ENCODE peak calls at places on chromosomes 12 and 14, in six cellular contexts. U is H4; O is CD8-positive, alpha-beta T cell; P is hypothalamus; S is NCI-H2081; Z is HS-5. Y is an unnamed sample.

GRCh38 chr14:75417674-75418073 is 10.1 kb upstream of the JDP2 start:
- DNase-seq in U (peak), O (no peak), P (no peak), S (no peak), Z (no peak), Y (no peak)

GRCh38 chr14:25007832-25008231 is 42.1 kb downstream of the STXBP6 start:
- DNase-seq in U (no peak), O (no peak), P (no peak), S (no peak), Z (no peak), Y (no peak)

GRCh38 chr14:23661542-23661941 is 25.4 kb downstream of the DHRS2 start:
- DNase-seq in U (no peak), O (no peak), P (no peak), S (no peak), Z (no peak), Y (no peak)

GRCh38 chr14:93115069-93115919 is 431 bp downstream of the ITPK1 start:
- DNase-seq in U (peak), O (peak), P (peak), S (peak), Z (no peak), Y (peak)

GRCh38 chr12:61397668-61398067 is 862.5 kb upstream of the USP15 start:
- DNase-seq in U (no peak), O (no peak), P (no peak), S (no peak), Z (no peak), Y (no peak)

GRCh38 chr14:31441273-31442110 is 15.8 kb downstream of the DTD2 start:
- DNase-seq in U (peak), O (no peak), P (no peak), S (no peak), Z (no peak), Y (no peak)

GRCh38 chr12:87660987-87661769 is 368.0 kb downstream of the C12orf50 start:
- DNase-seq in U (no peak), O (no peak), P (no peak), S (no peak), Z (no peak), Y (no peak)

GRCh38 chr12:121575952-121576615 is 4.7 kb downstream of the KDM2B start:
- DNase-seq in U (no peak), O (no peak), P (no peak), S (no peak), Z (no peak), Y (no peak)

GRCh38 chr12:124771462-124772361 is 92.0 kb downstream of the SCARB1 start:
- DNase-seq in U (peak), O (peak), P (peak), S (peak), Z (no peak), Y (peak)

GRCh38 chr14:29028973-29029582 is 262.5 kb downstream of the FOXG1 start:
- DNase-seq in U (peak), O (no peak), P (no peak), S (no peak), Z (no peak), Y (no peak)

GRCh38 chr12:63103489-63104131 is 47.4 kb downstream of the AVPR1A start:
- DNase-seq in U (no peak), O (no peak), P (no peak), S (peak), Z (no peak), Y (no peak)

GRCh38 chr14:34203271-34203722 is 252.4 kb upstream of the EGLN3 start:
- DNase-seq in U (no peak), O (no peak), P (no peak), S (no peak), Z (peak), Y (no peak)

GRCh38 chr14:21436567-21437062 is 19.3 kb downstream of the CHD8 start:
- DNase-seq in U (no peak), O (no peak), P (no peak), S (no peak), Z (no peak), Y (no peak)

GRCh38 chr12:132327351-132328171 is 1.8 kb downstream of the GALNT9 start:
- DNase-seq in U (peak), O (peak), P (peak), S (no peak), Z (peak), Y (no peak)

GRCh38 chr14:90624732-90625444 is 191.3 kb downstream of the TTC7B start:
- DNase-seq in U (no peak), O (no peak), P (no peak), S (no peak), Z (no peak), Y (no peak)

GRCh38 chr14:104221636-104222375 is 83.4 kb downstream of the KIF26A start:
- DNase-seq in U (no peak), O (no peak), P (no peak), S (no peak), Z (no peak), Y (no peak)

GRCh38 chr12:90335561-90335960 is 619.4 kb downstream of the CCER1 start:
- DNase-seq in U (peak), O (no peak), P (no peak), S (no peak), Z (no peak), Y (no peak)

GRCh38 chr12:6764011-6764828 is 1.9 kb upstream of the PTMS start:
- DNase-seq in U (peak), O (peak), P (peak), S (peak), Z (peak), Y (peak)

GRCh38 chr12:44428825-44429224 is 447.3 kb downstream of the NELL2 start:
- DNase-seq in U (no peak), O (no peak), P (no peak), S (no peak), Z (no peak), Y (no peak)

GRCh38 chr12:112148031-112148513 is 22.7 kb downstream of the TRAFD1 start:
- DNase-seq in U (peak), O (no peak), P (no peak), S (no peak), Z (peak), Y (no peak)

GRCh38 chr14:97046991-97047390 is 249.8 kb downstream of the VRK1 start:
- DNase-seq in U (no peak), O (no peak), P (no peak), S (no peak), Z (no peak), Y (no peak)

GRCh38 chr12:88207921-88208640 is 66.0 kb downstream of the TMTC3 start:
- DNase-seq in U (peak), O (no peak), P (no peak), S (no peak), Z (no peak), Y (no peak)

GRCh38 chr12:57813111-57813970 is 5.2 kb downstream of the AVIL start:
- DNase-seq in U (no peak), O (no peak), P (no peak), S (no peak), Z (no peak), Y (no peak)

GRCh38 chr14:58138065-58138718 is 13.8 kb downstream of the ARMH4 start:
- DNase-seq in U (no peak), O (no peak), P (no peak), S (no peak), Z (no peak), Y (no peak)

GRCh38 chr14:55938249-55938791 is 179.9 kb upstream of the PELI2 start:
- DNase-seq in U (peak), O (no peak), P (peak), S (no peak), Z (peak), Y (no peak)

GRCh38 chr14:60331201-60332045 is 82.4 kb downstream of the PPM1A start:
- DNase-seq in U (peak), O (peak), P (peak), S (peak), Z (no peak), Y (peak)

GRCh38 chr12:104134882-104135281 is 3.1 kb downstream of the NFYB start:
- DNase-seq in U (no peak), O (no peak), P (no peak), S (no peak), Z (no peak), Y (no peak)

GRCh38 chr12:70049596-70050360 is 193.5 kb upstream of the CNOT2 start:
- DNase-seq in U (no peak), O (peak), P (no peak), S (no peak), Z (no peak), Y (peak)

GRCh38 chr12:32089156-32089950 is 17.3 kb upstream of the BICD1 start:
- DNase-seq in U (peak), O (no peak), P (no peak), S (no peak), Z (no peak), Y (no peak)

GRCh38 chr14:38079886-38080285 is 127.8 kb upstream of the SSTR1 start:
- DNase-seq in U (no peak), O (no peak), P (no peak), S (no peak), Z (no peak), Y (no peak)

GRCh38 chr12:93689076-93689834 is 12.1 kb downstream of the CRADD start:
- DNase-seq in U (no peak), O (no peak), P (no peak), S (no peak), Z (no peak), Y (no peak)

Y was measured in activated T-helper 1 cell treated with anti-CD3 and anti-CD28 coated beads, Interleukin-12 subunit alpha, Interleukin-12 subunit beta, Interleukin-2, Interleukin-4 antibody, amounts not matched to agents 30 ng/mL and 10 ng/mL and 1 ng/mL, durations not matched to agents 14 hours and 24 hours and 36 hours.